ENCODE peak calls at places on chromosomes 6 and 20, in seven cellular contexts. E is HFFc6; Z is HT1080; C is SW480; I is activated gamma-delta T cell treated with anti-CD3 and anti-CD28 coated beads, Interleukin-2, amount 50 U/mL, for 16 hours; U is mesothelial cell of epicardium; W is H54. D is an unnamed sample.

GRCh38 chr6:50541941-50542340 is 171.4 kb upstream of the TFAP2D start:
- DNase-seq in E (no peak), Z (no peak), C (no peak), I (no peak), U (no peak), W (no peak), D (no peak)

GRCh38 chr6:110852769-110853168 is 21.8 kb upstream of the AMD1 start:
- DNase-seq in E (no peak), Z (no peak), C (no peak), I (no peak), U (no peak), W (no peak), D (no peak)

GRCh38 chr6:35023091-35023490 is 118.0 kb downstream of the TCP11 start:
- DNase-seq in E (no peak), Z (no peak), C (no peak), I (no peak), U (no peak), W (no peak), D (no peak)

GRCh38 chr6:125924169-125924568 is 32.4 kb upstream of the HINT3 start:
- DNase-seq in E (peak), Z (no peak), C (no peak), I (no peak), U (no peak), W (no peak), D (no peak)

GRCh38 chr20:21503345-21503744 is 10.5 kb downstream of the NKX2-2 start:
- DNase-seq in E (peak), Z (peak), C (peak), I (no peak), U (no peak), W (peak), D (no peak)

GRCh38 chr6:162032620-162033019 is 694.9 kb downstream of the PRKN start:
- DNase-seq in E (no peak), Z (peak), C (no peak), I (no peak), U (no peak), W (no peak), D (no peak)

GRCh38 chr6:132072271-132072670 is 121.1 kb upstream of the CCN2 start:
- DNase-seq in E (no peak), Z (no peak), C (no peak), I (no peak), U (no peak), W (no peak), D (no peak)

GRCh38 chr6:83138118-83138722 is 54.8 kb downstream of the PGM3 start:
- DNase-seq in E (no peak), Z (no peak), C (no peak), I (no peak), U (no peak), W (no peak), D (no peak)

GRCh38 chr6:46510656-46511055 is 19.4 kb upstream of the RCAN2 start:
- DNase-seq in E (no peak), Z (no peak), C (no peak), I (no peak), U (no peak), W (no peak), D (no peak)

GRCh38 chr6:6851059-6851658 is 256.6 kb upstream of the RREB1 start:
- DNase-seq in E (peak), Z (peak), C (peak), I (no peak), U (no peak), W (peak), D (no peak)

GRCh38 chr20:49091762-49092161 is 45.6 kb downstream of the CSE1L start:
- DNase-seq in E (no peak), Z (no peak), C (no peak), I (no peak), U (no peak), W (no peak), D (no peak)

GRCh38 chr6:161411265-161411944 is 137.5 kb upstream of the AGPAT4 start:
- DNase-seq in E (no peak), Z (peak), C (no peak), I (no peak), U (no peak), W (no peak), D (no peak)

GRCh38 chr6:70280462-70280861 is 22.4 kb downstream of the COL9A1 start:
- DNase-seq in E (no peak), Z (no peak), C (no peak), I (no peak), U (no peak), W (no peak), D (no peak)

GRCh38 chr6:95572098-95572497 is 5.2 kb upstream of the MANEA start:
- DNase-seq in E (no peak), Z (peak), C (peak), I (no peak), U (no peak), W (no peak), D (no peak)

GRCh38 chr20:43983359-43983758 is 68.7 kb downstream of the TOX2 start:
- DNase-seq in E (no peak), Z (no peak), C (no peak), I (no peak), U (no peak), W (no peak), D (no peak)

GRCh38 chr20:56442381-56443365 is 25.8 kb upstream of the RTF2 start:
- DNase-seq in E (no peak), Z (no peak), C (no peak), I (no peak), U (peak), W (no peak), D (no peak)